ENCODE peak calls at places on chromosome 10, in four cellular contexts. Z is hepatocyte, T is HepG2, M is HCT116. K is an unnamed sample.

GRCh38 chr10:93703066-93703465 is 674 bp upstream of the FRA10AC1 start:
- DNase-seq in Z (no peak), T (no peak), M (no peak), K (peak; percentile 13)

GRCh38 chr10:129057856-129058663 is 409.0 kb upstream of the MGMT start:
- DNase-seq in Z (no peak), T (no peak), M (no peak), K (no peak)

GRCh38 chr10:20922033-20922432 is 24.9 kb upstream of the NEBL start:
- DNase-seq in Z (no peak), T (no peak), M (no peak), K (no peak)

GRCh38 chr10:49271346-49271745 is 27.6 kb upstream of the C10orf71 start:
- DNase-seq in Z (no peak), T (no peak), M (no peak), K (no peak)

GRCh38 chr10:126670886-126671285 is 393 bp upstream of the C10orf90 start:
- DNase-seq in Z (no peak), T (no peak), M (no peak), K (no peak)

GRCh38 chr10:70866424-70866823 is 21.9 kb downstream of the PCBD1 start:
- DNase-seq in Z (no peak), T (no peak), M (no peak), K (no peak)

GRCh38 chr10:71270301-71270777 is 48.7 kb upstream of the SLC29A3 start:
- DNase-seq in Z (peak; percentile 90), T (peak; percentile 56), M (peak; percentile 68), K (peak; percentile 72)

GRCh38 chr10:98349508-98349922 is 65.5 kb downstream of the PYROXD2 start:
- DNase-seq in Z (peak; percentile 75), T (no peak), M (no peak), K (no peak)

GRCh38 chr10:71726673-71727428 is 7.3 kb upstream of the C10orf105 start:
- DNase-seq in Z (no peak), T (no peak), M (no peak), K (no peak)

GRCh38 chr10:77939561-77940001 is 13.0 kb upstream of the DLG5 start:
- DNase-seq in Z (peak; percentile 58), T (no peak), M (no peak), K (no peak)

GRCh38 chr10:486668-487067 is 202.8 kb downstream of the DIP2C start:
- DNase-seq in Z (no peak), T (no peak), M (no peak), K (no peak)

GRCh38 chr10:110209926-110210662 is 2.7 kb downstream of the MXI1 start:
- DNase-seq in Z (peak; percentile 74), T (no peak), M (no peak), K (peak; percentile 82)

GRCh38 chr10:98684019-98684899 is 237.5 kb upstream of the HPS1 start:
- DNase-seq in Z (no peak), T (peak; percentile 22), M (no peak), K (no peak)

GRCh38 chr10:27360581-27361172 is 120.1 kb upstream of the ACBD5 start:
- DNase-seq in Z (peak; percentile 85), T (peak; percentile 64), M (peak; percentile 68), K (peak; percentile 71)

GRCh38 chr10:24908793-24909423 is 43.5 kb downstream of the PRTFDC1 start:
- DNase-seq in Z (peak; percentile 47), T (peak; percentile 17), M (peak; percentile 51), K (no peak)

GRCh38 chr10:5917305-5917704 is 27.3 kb downstream of the FBH1 start:
- DNase-seq in Z (no peak), T (no peak), M (no peak), K (no peak)

GRCh38 chr10:52755297-52756062 is 17.1 kb downstream of the MBL2 start:
- DNase-seq in Z (peak; percentile 75), T (peak; percentile 89), M (no peak), K (no peak)

GRCh38 chr10:113175756-113176651 is 226.0 kb downstream of the TCF7L2 start:
- DNase-seq in Z (no peak), T (no peak), M (no peak), K (no peak)

GRCh38 chr10:48623607-48624132 is 18.8 kb upstream of the ARHGAP22 start:
- DNase-seq in Z (no peak), T (no peak), M (no peak), K (no peak)

GRCh38 chr10:36489928-36490279 is 635.5 kb upstream of the ANKRD30A start:
- DNase-seq in Z (no peak), T (no peak), M (no peak), K (no peak)

GRCh38 chr10:3887885-3888476 is 103.0 kb upstream of the KLF6 start:
- DNase-seq in Z (peak; percentile 77), T (no peak), M (no peak), K (no peak)

GRCh38 chr10:114413398-114413797 is 9.1 kb upstream of the AFAP1L2 start:
- DNase-seq in Z (no peak), T (no peak), M (peak; percentile 36), K (no peak)

GRCh38 chr10:76251773-76252617 is 820.6 kb downstream of the LRMDA start:
- DNase-seq in Z (peak; percentile 81), T (no peak), M (no peak), K (no peak)

GRCh38 chr10:104038537-104038936 is 47.1 kb downstream of the COL17A1 start:
- DNase-seq in Z (no peak), T (no peak), M (no peak), K (no peak)

GRCh38 chr10:133274751-133275682 is 1.7 kb downstream of the ADAM8 start:
- DNase-seq in Z (peak; percentile 42), T (no peak), M (no peak), K (no peak)

GRCh38 chr10:11728353-11728752 is 13.8 kb upstream of the ECHDC3 start:
- DNase-seq in Z (no peak), T (no peak), M (no peak), K (no peak)

GRCh38 chr10:91607661-91608442 is 25.0 kb downstream of the PPP1R3C start:
- DNase-seq in Z (no peak), T (no peak), M (no peak), K (no peak)

GRCh38 chr10:31896972-31897384 is 31.7 kb downstream of the ARHGAP12 start:
- DNase-seq in Z (peak; percentile 12), T (no peak), M (peak; percentile 48), K (no peak)

GRCh38 chr10:110824152-110824441 is 47.6 kb upstream of the PDCD4 start:
- DNase-seq in Z (no peak), T (no peak), M (no peak), K (no peak)

GRCh38 chr10:60521974-60522405 is 132.3 kb upstream of the ANK3 start:
- DNase-seq in Z (peak; percentile 10), T (no peak), M (no peak), K (peak; percentile 40)

GRCh38 chr10:102603946-102604345 is 40.3 kb upstream of the TRIM8 start:
- DNase-seq in Z (no peak), T (no peak), M (no peak), K (no peak)

GRCh38 chr10:33087142-33087541 is 129.1 kb upstream of the ITGB1 start:
- DNase-seq in Z (no peak), T (no peak), M (no peak), K (no peak)

GRCh38 chr10:17227367-17228080 is 517 bp upstream of the VIM start:
- DNase-seq in Z (no peak), T (no peak), M (no peak), K (peak; percentile 50)

GRCh38 chr10:71575446-71575845 is 144.1 kb downstream of the C10orf105 start:
- DNase-seq in Z (no peak), T (no peak), M (no peak), K (no peak)

GRCh38 chr10:118870467-118871243 is 115.9 kb upstream of the CACUL1 start:
- DNase-seq in Z (peak; percentile 78), T (peak; percentile 8), M (no peak), K (peak; percentile 30)

GRCh38 chr10:49633327-49634045 is 19.6 kb downstream of the CHAT start:
- DNase-seq in Z (no peak), T (no peak), M (no peak), K (peak; percentile 61)

DNA sequence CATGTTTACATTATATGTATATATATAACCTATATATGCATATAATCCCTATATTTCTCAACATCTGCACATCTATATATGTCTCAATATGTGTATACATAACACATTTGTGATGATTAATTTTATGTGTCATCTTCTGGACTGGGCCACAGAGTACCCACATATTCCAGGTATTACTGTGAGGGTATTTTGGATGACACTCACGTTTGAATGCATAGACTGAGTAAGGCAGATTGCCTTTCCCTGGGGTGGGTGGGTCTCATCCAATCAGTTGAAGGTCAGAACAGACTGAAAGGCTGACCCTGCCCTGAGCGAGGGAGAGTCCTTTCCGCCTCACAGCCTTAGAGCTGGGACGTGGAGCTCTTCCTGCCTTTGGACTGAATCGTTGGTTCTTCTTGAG is 295.2 kb upstream of the PFKP start:
- DNase-seq in Z (no peak), T (no peak), M (no peak), K (no peak)
- H2AFZ ChIP-seq in Z (no peak overlapping the region), T (no peak overlapping the region), M (no peak overlapping the region), K (no peak overlapping the region)

DNA sequence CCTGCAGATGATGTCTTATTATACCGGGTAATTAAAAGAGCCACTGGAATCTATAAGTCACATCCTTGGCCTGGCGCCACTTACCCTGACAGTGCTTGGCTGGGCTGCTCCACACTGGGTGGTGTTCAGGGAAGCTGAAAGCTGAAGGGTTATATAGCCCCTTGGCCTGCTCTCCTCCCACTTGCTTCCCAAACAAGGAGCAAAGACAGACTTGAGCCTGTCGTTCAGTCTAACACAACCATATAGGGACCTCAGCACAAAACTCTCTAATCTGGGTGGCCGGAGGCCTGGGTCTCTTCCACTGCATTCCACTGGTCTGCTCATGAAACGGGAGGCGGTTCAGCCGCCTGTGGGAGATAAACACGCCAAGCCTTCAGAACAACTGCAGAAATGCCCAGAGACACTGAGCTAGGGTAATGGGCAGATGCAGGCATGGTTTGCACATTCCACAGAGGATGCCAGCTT is at the start of gene ACTA2:
- DNase-seq in Z (peak; percentile 25), T (no peak), M (no peak), K (peak; percentile 38)
- H2AFZ ChIP-seq in Z (no peak within 1 kb of the TSS), T (no peak within 1 kb of the TSS), M (no peak within 1 kb of the TSS), K (no peak within 1 kb of the TSS)

DNA sequence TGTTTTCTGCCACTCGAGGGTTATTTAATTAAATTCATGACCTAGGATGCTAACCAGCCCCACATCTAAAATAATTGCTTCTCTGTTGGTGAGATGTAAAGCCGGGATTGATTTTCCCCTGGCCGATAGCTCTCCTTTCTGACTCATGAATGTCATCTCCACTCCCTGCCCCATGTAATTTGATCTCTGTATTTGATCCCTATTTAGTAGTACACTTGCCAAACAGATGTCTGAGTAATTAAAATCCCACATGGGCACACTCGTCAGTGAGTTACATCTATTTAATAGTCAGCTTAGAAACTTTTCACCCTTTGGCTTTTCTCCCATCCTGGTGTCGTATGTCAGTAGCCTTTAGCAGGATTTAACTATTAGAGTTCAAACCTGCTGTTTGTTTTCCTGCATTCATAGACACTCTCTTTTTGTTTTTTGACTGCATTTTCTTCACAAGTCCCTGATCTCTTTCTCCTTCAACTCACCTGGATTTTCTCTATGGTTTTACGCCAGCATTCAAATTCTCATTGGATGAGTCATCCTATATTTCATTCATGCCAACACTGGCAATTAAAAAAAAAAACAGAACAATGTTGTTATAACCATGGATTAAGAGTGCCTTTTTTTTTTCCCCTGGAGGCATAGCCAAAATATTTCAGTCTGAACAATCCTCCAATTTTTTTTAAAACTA is 82.7 kb downstream of the SPAG6 start:
- DNase-seq in Z (peak; percentile 28), T (no peak), M (peak; percentile 92), K (peak; percentile 72)
- H2AFZ ChIP-seq in Z (no peak overlapping the region), T (no peak overlapping the region), M (peak overlapping the region; percentile 84), K (no peak overlapping the region)

DNA sequence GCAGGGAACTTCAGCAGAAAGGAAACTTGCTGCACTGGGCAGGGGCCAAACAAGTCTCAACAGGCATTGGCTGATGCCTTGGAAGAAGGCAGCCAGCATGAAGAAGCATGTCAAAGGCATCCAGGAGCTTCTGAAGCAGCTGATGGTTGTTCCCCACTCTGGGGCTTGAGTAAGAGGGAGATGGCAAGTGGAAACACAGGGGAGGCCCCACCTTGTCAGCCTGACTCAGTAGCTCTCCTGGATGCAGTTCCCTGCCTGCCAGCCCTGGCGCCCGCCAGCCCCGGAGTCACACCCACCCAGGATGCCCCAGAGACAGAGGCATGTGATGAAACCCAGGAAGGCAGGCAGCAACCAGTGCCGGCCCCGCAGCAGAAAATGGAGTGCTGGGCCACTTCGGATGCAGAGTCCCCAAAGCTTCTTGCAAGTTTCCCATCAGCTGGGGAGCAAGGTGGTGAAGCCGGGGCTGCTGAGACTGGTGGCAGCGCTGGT is 96.5 kb downstream of the TACC2 start:
- DNase-seq in Z (no peak), T (no peak), M (no peak), K (no peak)
- H2AFZ ChIP-seq in Z (no peak overlapping the region), T (no peak overlapping the region), M (no peak overlapping the region), K (no peak overlapping the region)

K was measured in SK-N-SH.